ENCODE peak calls at places on chromosomes 6 and 20, in four cellular contexts. U is HT-29; K is T-cell; C is activated CD8-positive, alpha-beta memory T cell treated with anti-CD3 and anti-CD28 coated beads, Interleukin-2, amount 50 U/mL, for 48 hours. E is an unnamed sample.

GRCh38 chr6:122035193-122035592 is 364.3 kb upstream of the HSF2 start:
- DNase-seq in U (no peak), C (no peak), K (no peak), E (no peak)

GRCh38 chr20:21323640-21324039 is 20.5 kb downstream of the XRN2 start:
- DNase-seq in C (no peak), K (no peak), U (no peak), E (no peak)

GRCh38 chr20:58708246-58708931 is 15.8 kb downstream of the NPEPL1 start:
- DNase-seq in U (no peak), C (no peak), K (no peak), E (no peak)

GRCh38 chr6:8644306-8644705 is 209.0 kb upstream of the SLC35B3 start:
- DNase-seq in U (no peak), C (no peak), K (no peak), E (no peak)

GRCh38 chr20:2140561-2140960 is 38.9 kb downstream of the STK35 start:
- DNase-seq in C (no peak), K (no peak), U (no peak), E (no peak)

GRCh38 chr20:4814696-4815252 is 93.1 kb downstream of the PRND start:
- DNase-seq in C (peak; percentile 83), K (peak; percentile 72), U (no peak), E (peak; percentile 67)

GRCh38 chr20:51767867-51768758 is at the start of gene ATP9A:
- DNase-seq in U (peak; percentile 74), K (no peak), C (no peak), E (no peak)

GRCh38 chr6:92888316-92888715 is 531.0 kb downstream of the EPHA7 start:
- DNase-seq in K (no peak), U (no peak), C (no peak), E (no peak)

GRCh38 chr6:72246926-72247325 is 360.6 kb downstream of the RIMS1 start:
- DNase-seq in C (no peak), U (peak; percentile 16), K (no peak), E (no peak)

GRCh38 chr20:32537657-32538525 is 47.2 kb downstream of the NOL4L start:
- DNase-seq in U (peak; percentile 38), K (no peak), C (no peak), E (no peak)

GRCh38 chr6:111837641-111838500 is 35.4 kb downstream of the FYN start:
- DNase-seq in K (no peak), U (no peak), C (peak; percentile 68), E (no peak)

GRCh38 chr6:52573295-52573694 is 3.6 kb downstream of the TRAM2 start:
- DNase-seq in K (no peak), C (no peak), U (no peak), E (no peak)

GRCh38 chr6:127893541-127893940 is 7.3 kb downstream of the THEMIS start:
- DNase-seq in U (no peak), C (no peak), K (no peak), E (no peak)

GRCh38 chr20:57383447-57384347 is 7.5 kb upstream of the RBM38 start:
- DNase-seq in C (no peak), K (no peak), U (no peak), E (no peak)

GRCh38 chr6:50077385-50077784 is 27.7 kb upstream of the DEFB112 start:
- DNase-seq in U (no peak), K (no peak), C (no peak), E (no peak)

GRCh38 chr6:53038148-53038547 is 27.1 kb upstream of the FBXO9 start:
- DNase-seq in K (no peak), C (no peak), U (no peak), E (no peak)

GRCh38 chr6:81909981-81910910 is 157.8 kb upstream of the TENT5A start:
- DNase-seq in K (no peak), U (no peak), C (no peak), E (no peak)

GRCh38 chr6:43838276-43839036 is 68.4 kb downstream of the VEGFA start:
- DNase-seq in U (peak; percentile 66), K (no peak), C (no peak), E (no peak)

GRCh38 chr6:133169901-133170300 is 71.3 kb upstream of the EYA4 start:
- DNase-seq in U (no peak), C (no peak), K (no peak), E (no peak)